ENCODE peak calls at places on chromosomes 5 and 9, in nine cellular contexts. E is fibroblast of villous mesenchyme; T is kidney; G is KBM-7; S is stimulated activated CD4-positive, alpha-beta T cell treated with anti-CD3 and anti-CD28 coated beads, Interleukin-2, amount 100 ng/mL, for 24 hours; U is left ventricle myocardium superior; X is neural crest cell; D is psoas muscle; H is stimulated activated CD8-positive, alpha-beta memory T cell treated with anti-CD3 and anti-CD28 coated beads, Interleukin-7, amount 100 ng/mL, for 4 hours. M is an unnamed sample.
A peak's percentile ranks its signal among the peaks of the same experiment; 100 is the strongest.

GRCh38 chr5:134555889-134556311 is 30.4 kb downstream of the JADE2 start:
- DNase-seq in U (peak; percentile 67), T (peak; percentile 89), X (peak; percentile 40), E (peak; percentile 82), G (peak; percentile 35), D (peak; percentile 72), H (peak; percentile 80), S (peak; percentile 86), M (no peak)

GRCh38 chr5:33260098-33260497 is 180.7 kb upstream of the TARS1 start:
- DNase-seq in E (no peak), X (no peak), D (no peak), H (no peak), S (no peak), G (no peak), T (no peak), U (no peak), M (no peak)

GRCh38 chr9:111762546-111762945 is 32.2 kb downstream of the SHOC1 start:
- DNase-seq in H (no peak), S (no peak), G (no peak), D (no peak), T (no peak), X (no peak), U (no peak), E (no peak), M (no peak)

GRCh38 chr5:109740329-109740728 is 50.6 kb downstream of the MAN2A1 start:
- DNase-seq in H (no peak), X (no peak), D (no peak), T (peak; percentile 78), U (peak; percentile 23), G (no peak), S (no peak), E (no peak), M (no peak)

GRCh38 chr9:90088411-90088810 is 483.6 kb downstream of the GADD45G start:
- DNase-seq in G (no peak), E (no peak), H (no peak), T (no peak), U (no peak), D (no peak), S (no peak), X (no peak), M (no peak)

GRCh38 chr5:98339141-98339848 is 434.2 kb upstream of the RGMB start:
- DNase-seq in T (no peak), S (no peak), D (no peak), G (no peak), U (no peak), X (no peak), E (no peak), H (no peak), M (no peak)

GRCh38 chr9:117543089-117543488 is 128.2 kb upstream of the ASTN2 start:
- DNase-seq in G (no peak), D (no peak), T (no peak), S (no peak), E (no peak), X (no peak), U (no peak), H (no peak), M (no peak)

GRCh38 chr5:174323878-174324281 is 278.4 kb downstream of the NSG2 start:
- DNase-seq in S (no peak), T (no peak), D (no peak), G (peak; percentile 28), U (no peak), X (peak; percentile 30), E (peak; percentile 26), H (no peak), M (no peak)

GRCh38 chr9:13911473-13911872 is 402.5 kb downstream of the NFIB start:
- DNase-seq in S (no peak), T (no peak), E (no peak), H (no peak), G (no peak), U (no peak), D (no peak), X (no peak), M (no peak)

GRCh38 chr5:132376694-132377641 is 7.5 kb downstream of the SLC22A5 start:
- DNase-seq in E (no peak), X (no peak), H (no peak), U (peak; percentile 57), G (no peak), T (no peak), D (no peak), S (no peak), M (no peak)